ENCODE peak calls at places on chromosomes 2 and 18, in eight cellular contexts. F is thyroid gland, O is ovary, E is left ventricle myocardium inferior, H is GM23338, M is fibroblast of lung, J is spleen, N is heart left ventricle. Y is an unnamed sample.

GRCh38 chr2:43407826-43408783 is 181.7 kb upstream of the ZFP36L2 start:
- DNase-seq in J (no peak), E (no peak), F (no peak), M (peak; percentile 41), O (no peak), N (no peak), H (no peak), Y (no peak)

GRCh38 chr2:213188971-213189899 is 37.8 kb upstream of the IKZF2 start:
- DNase-seq in H (peak; percentile 88), O (no peak), M (peak; percentile 54), F (peak; percentile 47), N (no peak), J (no peak), E (no peak), Y (no peak)

GRCh38 chr18:12393998-12394397 is 13.7 kb upstream of the PRELID3A start:
- DNase-seq in O (no peak), F (no peak), E (no peak), M (no peak), J (peak; percentile 40), N (no peak), H (no peak), Y (no peak)

GRCh38 chr18:36281941-36282340 is 15.6 kb upstream of the FHOD3 start:
- DNase-seq in F (no peak), J (no peak), N (no peak), H (no peak), O (no peak), M (no peak), E (no peak), Y (no peak)

GRCh38 chr18:51355841-51356240 is 158.4 kb upstream of the MEX3C start:
- DNase-seq in M (no peak), E (no peak), H (no peak), N (no peak), F (no peak), O (no peak), J (no peak), Y (no peak)

GRCh38 chr2:49002750-49003149 is 151.6 kb downstream of the FSHR start:
- DNase-seq in F (no peak), H (no peak), M (peak; percentile 87), N (no peak), J (no peak), O (no peak), E (no peak), Y (no peak)

GRCh38 chr2:222074674-222075073 is 224.1 kb downstream of the PAX3 start:
- DNase-seq in O (no peak), J (no peak), F (no peak), E (no peak), N (no peak), M (no peak), H (peak; percentile 52), Y (no peak)

GRCh38 chr2:168456526-168457176 is 579 bp downstream of the CERS6 start:
- DNase-seq in O (peak; percentile 42), E (peak; percentile 36), F (peak; percentile 68), M (peak; percentile 47), H (peak; percentile 67), N (peak; percentile 43), J (peak; percentile 87), Y (peak; percentile 60)

GRCh38 chr2:206693399-206694137 is 24.6 kb downstream of the DYTN start:
- DNase-seq in N (no peak), O (no peak), M (peak; percentile 49), E (no peak), H (peak; percentile 88), F (peak; percentile 22), J (no peak), Y (no peak)

GRCh38 chr18:49072524-49072934 is 121.8 kb upstream of the SMAD7 start:
- DNase-seq in E (no peak), F (no peak), N (no peak), H (no peak), J (no peak), O (no peak), M (no peak), Y (no peak)

GRCh38 chr2:28658369-28658768 is 93.3 kb upstream of the PPP1CB start:
- DNase-seq in H (no peak), N (no peak), M (peak; percentile 82), O (no peak), E (no peak), F (no peak), J (no peak), Y (no peak)

GRCh38 chr2:212737773-212738172 is 199.2 kb upstream of the ERBB4 start:
- DNase-seq in N (no peak), M (peak; percentile 39), H (no peak), E (no peak), J (no peak), O (no peak), F (no peak), Y (no peak)

GRCh38 chr2:120104002-120104467 is 91.2 kb downstream of the EPB41L5 start:
- DNase-seq in N (no peak), M (peak; percentile 98), E (no peak), H (no peak), F (no peak), O (no peak), J (no peak), Y (no peak)

GRCh38 chr2:177724398-177725287 is 332.1 kb downstream of the AGPS start:
- DNase-seq in E (peak; percentile 32), H (peak; percentile 77), F (peak; percentile 15), M (peak; percentile 24), O (peak; percentile 39), J (no peak), N (peak; percentile 40), Y (no peak)

GRCh38 chr2:168661404-168661869 is 141.0 kb upstream of the NOSTRIN start:
- DNase-seq in J (no peak), M (no peak), H (peak; percentile 75), O (no peak), E (no peak), N (no peak), F (no peak), Y (no peak)

GRCh38 chr2:187434342-187434785 is 13.7 kb downstream of the CALCRL start:
- DNase-seq in J (no peak), E (no peak), H (no peak), N (no peak), M (peak; percentile 73), F (no peak), O (no peak), Y (no peak)

GRCh38 chr2:187435756-187436155 is 12.3 kb downstream of the CALCRL start:
- DNase-seq in F (no peak), N (no peak), E (no peak), J (no peak), H (no peak), O (no peak), M (peak; percentile 60), Y (no peak)

GRCh38 chr2:187435078-187435477 is 13.0 kb downstream of the CALCRL start:
- DNase-seq in E (no peak), N (no peak), O (no peak), J (no peak), F (no peak), H (no peak), M (no peak), Y (no peak)

GRCh38 chr2:187431911-187432310 is 16.1 kb downstream of the CALCRL start:
- DNase-seq in N (no peak), O (no peak), H (no peak), M (no peak), J (no peak), F (no peak), E (no peak), Y (no peak)

GRCh38 chr2:187429989-187430388 is 18.1 kb downstream of the CALCRL start:
- DNase-seq in O (no peak), E (no peak), J (no peak), N (no peak), H (no peak), F (no peak), M (peak; percentile 88), Y (no peak)
- H3K27ac ChIP-seq in O (no peak overlapping the region), E (peak overlapping the region; percentile 41), J (no peak overlapping the region), N (peak overlapping the region; percentile 56), H (no peak overlapping the region), F (no peak overlapping the region), M (no peak overlapping the region), Y (no peak overlapping the region)

GRCh38 chr2:241836257-241836656 is 22.4 kb downstream of the PDCD1 start:
- DNase-seq in H (no peak), N (no peak), E (no peak), F (no peak), M (no peak), O (no peak), J (no peak), Y (no peak)
- TF ChIP-seq CTCF in H (no peak), N (no peak), E (no peak), F (no peak), M (no peak), O (no peak), J (no peak), Y (no peak)

GRCh38 chr2:33595385-33595784 is 3.7 kb downstream of the FAM98A start:
- DNase-seq in F (no peak), M (no peak), H (no peak), J (no peak), N (no peak), E (no peak), O (no peak), Y (no peak)

GRCh38 chr2:33588246-33588645 is 10.9 kb downstream of the FAM98A start:
- DNase-seq in J (no peak), H (no peak), M (no peak), N (no peak), O (no peak), F (no peak), E (no peak), Y (no peak)

DNA sequence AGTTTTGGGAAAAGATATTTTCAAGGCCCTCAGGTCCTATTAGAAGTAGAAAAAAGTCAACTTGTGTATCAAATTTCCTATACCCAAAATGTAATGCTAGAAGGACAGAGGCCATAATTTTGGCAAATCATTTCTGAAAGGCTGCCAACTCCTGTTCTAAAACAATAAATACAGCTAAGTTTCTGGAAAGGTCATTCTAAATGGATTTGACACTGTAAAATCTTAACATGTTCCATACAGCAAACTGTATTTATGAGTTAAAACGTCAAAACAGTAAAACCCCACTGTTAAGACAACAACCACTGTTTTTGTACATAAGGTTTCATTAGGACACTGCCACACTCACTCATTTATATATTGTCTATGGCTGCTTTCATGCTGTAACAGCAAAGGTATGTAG is 9.7 kb downstream of the FAM98A start:
- DNase-seq in H (no peak), F (no peak), O (no peak), J (no peak), E (no peak), M (no peak), N (no peak), Y (no peak)
- H3K4me1 ChIP-seq in H (peaks cover 10% of the 10 kb centered on the region), F (peaks cover 10% of the 10 kb centered on the region), O (peaks cover 7% of the 10 kb centered on the region), J (no peaks in the 10 kb centered on the region), E (peaks cover 68% of the 10 kb centered on the region), M (peaks cover 4% of the 10 kb centered on the region), N (peaks cover 8% of the 10 kb centered on the region), Y (no peaks in the 10 kb centered on the region)

GRCh38 chr18:7729858-7730257 is 162.7 kb downstream of the PTPRM start:
- DNase-seq in M (no peak), H (no peak), J (no peak), E (no peak), F (no peak), O (no peak), N (no peak), Y (no peak)
- H3K27ac ChIP-seq in M (no peak overlapping the region), H (no peak overlapping the region), J (no peak overlapping the region), E (no peak overlapping the region), F (no peak overlapping the region), O (no peak overlapping the region), N (no peak overlapping the region), Y (no peak overlapping the region)

Y was measured in right lobe of liver.